ENCODE peak calls at places on chromosomes 1 and 21, in four cellular contexts. G, J, U and L are unnamed samples.

GRCh38 chr1:3995141-3995780 is 95.2 kb upstream of the C1orf174 start:
- DNase-seq in G (no peak), U (no peak), J (no peak), L (no peak)

GRCh38 chr1:8396083-8396911 is 78.4 kb downstream of the SLC45A1 start:
- DNase-seq in G (no peak), U (peak; percentile 79), J (no peak), L (no peak)

GRCh38 chr1:181189691-181190361 is 101.3 kb downstream of the IER5 start:
- DNase-seq in G (peak; percentile 81), U (peak; percentile 29), J (no peak), L (peak; percentile 90)

GRCh38 chr1:2413495-2414296 is 1.3 kb upstream of the PEX10 start:
- DNase-seq in J (no peak), U (no peak), G (peak; percentile 46), L (no peak)

GRCh38 chr1:196677781-196678509 is 26.1 kb downstream of the CFH start:
- DNase-seq in G (no peak), U (peak; percentile 22), J (no peak), L (no peak)

GRCh38 chr1:156865258-156865657 is 4.6 kb downstream of the NTRK1 start:
- DNase-seq in U (no peak), G (no peak), J (no peak), L (no peak)

GRCh38 chr1:53629101-53629691 is 109.8 kb downstream of the GLIS1 start:
- DNase-seq in G (no peak), U (no peak), J (no peak), L (no peak)

GRCh38 chr21:45818904-45819285 is 162.7 kb upstream of the COL6A1 start:
- DNase-seq in J (no peak), G (peak; percentile 49), U (peak; percentile 84), L (no peak)

GRCh38 chr21:29829514-29830255 is 110.1 kb downstream of the GRIK1 start:
- DNase-seq in U (no peak), J (no peak), G (no peak), L (no peak)

GRCh38 chr1:172708452-172708851 is 49.5 kb downstream of the FASLG start:
- DNase-seq in G (no peak), J (no peak), U (no peak), L (no peak)

GRCh38 chr1:46205794-46206193 is 2.7 kb downstream of the LURAP1 start:
- DNase-seq in J (no peak), G (no peak), U (no peak), L (no peak)

GRCh38 chr1:192171123-192171522 is 12.9 kb downstream of the RGS18 start:
- DNase-seq in J (no peak), U (peak; percentile 33), G (no peak), L (no peak)

GRCh38 chr1:60063561-60063960 is 10.0 kb downstream of the C1orf87 start:
- DNase-seq in U (no peak), G (no peak), J (no peak), L (no peak)

GRCh38 chr1:161359316-161359715 is 8.4 kb downstream of the CFAP126 start:
- DNase-seq in U (no peak), G (no peak), J (no peak), L (no peak)

GRCh38 chr1:114015075-114015474 is 35.8 kb downstream of the OLFML3 start:
- DNase-seq in U (no peak), J (no peak), G (no peak), L (no peak)

GRCh38 chr1:163168053-163168452 is 34.7 kb downstream of the RGS5 start:
- DNase-seq in G (no peak), J (no peak), U (peak; percentile 96), L (no peak)

GRCh38 chr21:27590271-27590670 is 623.4 kb upstream of the ADAMTS5 start:
- DNase-seq in J (no peak), U (no peak), G (no peak), L (no peak)

GRCh38 chr1:167802235-167802634 is 80.5 kb downstream of the MPZL1 start:
- DNase-seq in G (no peak), J (no peak), U (no peak), L (no peak)

GRCh38 chr1:90833497-90834087 is 116.5 kb upstream of the BARHL2 start:
- DNase-seq in J (no peak), G (no peak), U (no peak), L (no peak)

GRCh38 chr1:36881541-36881940 is 152.8 kb downstream of the GRIK3 start:
- DNase-seq in G (no peak), U (no peak), J (no peak), L (no peak)

GRCh38 chr1:109877320-109877771 is 33.3 kb upstream of the CSF1 start:
- DNase-seq in U (peak; percentile 94), J (no peak), G (no peak), L (no peak)

GRCh38 chr1:4172659-4173599 is 272.9 kb upstream of the C1orf174 start:
- DNase-seq in G (no peak), J (no peak), U (no peak), L (peak; percentile 14)

GRCh38 chr1:24714859-24715520 is 30.3 kb upstream of the CLIC4 start:
- DNase-seq in U (peak; percentile 47), J (no peak), G (no peak), L (no peak)

GRCh38 chr1:9840176-9840575 is 16.4 kb upstream of the CLSTN1 start:
- DNase-seq in G (no peak), U (no peak), J (no peak), L (no peak)

GRCh38 chr1:109078317-109078716 is 2.5 kb upstream of the TAF13 start:
- DNase-seq in U (no peak), J (no peak), G (no peak), L (no peak)

GRCh38 chr1:116737855-116738318 is 16.3 kb upstream of the CD2 start:
- DNase-seq in J (no peak), U (no peak), G (peak; percentile 75), L (peak; percentile 68)

GRCh38 chr1:203133969-203134725 is 6.6 kb downstream of the ADORA1 start:
- DNase-seq in J (no peak), U (peak; percentile 49), G (no peak), L (no peak)

GRCh38 chr1:98045211-98046030 is 124.6 kb upstream of the DPYD start:
- DNase-seq in J (no peak), G (no peak), U (peak; percentile 62), L (peak; percentile 18)

GRCh38 chr1:121443131-121443530 is 258.4 kb downstream of the SRGAP2C start:
- DNase-seq in U (peak; percentile 7), G (no peak), J (no peak), L (no peak)

GRCh38 chr1:159532922-159533321 is 2.9 kb downstream of the OR10J5 start:
- DNase-seq in U (no peak), J (no peak), G (no peak), L (no peak)

GRCh38 chr21:46124926-46125845 is 27.3 kb downstream of the COL6A2 start:
- DNase-seq in U (no peak), G (no peak), J (no peak), L (no peak)

GRCh38 chr1:221487781-221488520 is 253.9 kb downstream of the DUSP10 start:
- DNase-seq in J (no peak), U (peak; percentile 89), G (no peak), L (no peak)

GRCh38 chr1:169271094-169271493 is 96.5 kb downstream of the NME7 start:
- DNase-seq in G (no peak), J (no peak), U (no peak), L (peak; percentile 11)